ENCODE peak calls at places on chromosome 14, in four cellular contexts. One of them, this sample, is unnamed.

GRCh38 chr14:65169351-65169750 is 67.0 kb upstream of the MAX start:
- DNase-seq in heart right ventricle: peak
- DNase-seq in left cardiac atrium: no peak
- DNase-seq in neural crest cell: no peak
- DNase-seq in this sample: no peak

GRCh38 chr14:31752867-31753661 is 191.9 kb downstream of the NUBPL start:
- DNase-seq in heart right ventricle: no peak
- DNase-seq in left cardiac atrium: no peak
- DNase-seq in neural crest cell: no peak
- DNase-seq in this sample: no peak

GRCh38 chr14:44657688-44658388 is 150.8 kb upstream of the FSCB start:
- DNase-seq in heart right ventricle: no peak
- DNase-seq in left cardiac atrium: no peak
- DNase-seq in neural crest cell: no peak
- DNase-seq in this sample: no peak

GRCh38 chr14:51080622-51081021 is 14.3 kb downstream of the TRIM9 start:
- DNase-seq in heart right ventricle: no peak
- DNase-seq in left cardiac atrium: no peak
- DNase-seq in neural crest cell: no peak
- DNase-seq in this sample: no peak

GRCh38 chr14:101817511-101818001 is 56.0 kb downstream of the PPP2R5C start:
- DNase-seq in heart right ventricle: no peak
- DNase-seq in left cardiac atrium: no peak
- DNase-seq in neural crest cell: no peak
- DNase-seq in this sample: no peak

GRCh38 chr14:102144914-102145313 is 5.2 kb downstream of the WDR20 start:
- DNase-seq in heart right ventricle: no peak
- DNase-seq in left cardiac atrium: no peak
- DNase-seq in neural crest cell: no peak
- DNase-seq in this sample: no peak

GRCh38 chr14:75911883-75912282 is 69.9 kb downstream of the TGFB3 start:
- DNase-seq in heart right ventricle: no peak
- DNase-seq in left cardiac atrium: peak
- DNase-seq in neural crest cell: peak
- DNase-seq in this sample: peak

GRCh38 chr14:21476526-21476924 is 234 bp downstream of the RAB2B start:
- DNase-seq in heart right ventricle: no peak
- DNase-seq in left cardiac atrium: peak
- DNase-seq in neural crest cell: no peak
- DNase-seq in this sample: peak

GRCh38 chr14:76272349-76272748 is 103.6 kb upstream of the ESRRB start:
- DNase-seq in heart right ventricle: no peak
- DNase-seq in left cardiac atrium: no peak
- DNase-seq in neural crest cell: no peak
- DNase-seq in this sample: no peak

GRCh38 chr14:50762001-50762930 is 68.7 kb downstream of the NIN start:
- DNase-seq in heart right ventricle: no peak
- DNase-seq in left cardiac atrium: no peak
- DNase-seq in neural crest cell: no peak
- DNase-seq in this sample: no peak

GRCh38 chr14:94532462-94532861 is 23.2 kb upstream of the SERPINA12 start:
- DNase-seq in heart right ventricle: no peak
- DNase-seq in left cardiac atrium: no peak
- DNase-seq in neural crest cell: no peak
- DNase-seq in this sample: no peak

GRCh38 chr14:101358320-101358569 is 203.1 kb upstream of the DIO3 start:
- DNase-seq in heart right ventricle: no peak
- DNase-seq in left cardiac atrium: no peak
- DNase-seq in neural crest cell: no peak
- DNase-seq in this sample: no peak

GRCh38 chr14:64235652-64236640 is 58.2 kb downstream of the ESR2 start:
- DNase-seq in heart right ventricle: no peak
- DNase-seq in left cardiac atrium: no peak
- DNase-seq in neural crest cell: no peak
- DNase-seq in this sample: no peak

GRCh38 chr14:94888108-94888507 is 118.2 kb upstream of the GSC start:
- DNase-seq in heart right ventricle: no peak
- DNase-seq in left cardiac atrium: no peak
- DNase-seq in neural crest cell: no peak
- DNase-seq in this sample: no peak

GRCh38 chr14:99150236-99150635 is 121.8 kb downstream of the BCL11B start:
- DNase-seq in heart right ventricle: no peak
- DNase-seq in left cardiac atrium: no peak
- DNase-seq in neural crest cell: no peak
- DNase-seq in this sample: no peak

GRCh38 chr14:23020143-23021128 is 10.5 kb upstream of the C14orf93 start:
- DNase-seq in heart right ventricle: no peak
- DNase-seq in left cardiac atrium: no peak
- DNase-seq in neural crest cell: no peak
- DNase-seq in this sample: no peak

GRCh38 chr14:34338056-34338455 is 124.0 kb downstream of the SPTSSA start:
- DNase-seq in heart right ventricle: no peak
- DNase-seq in left cardiac atrium: no peak
- DNase-seq in neural crest cell: no peak
- DNase-seq in this sample: no peak

GRCh38 chr14:67411820-67412421 is at the start of gene PLEK2:
- DNase-seq in heart right ventricle: no peak
- DNase-seq in left cardiac atrium: peak
- DNase-seq in neural crest cell: no peak
- DNase-seq in this sample: peak

GRCh38 chr14:80762829-80763228 is 178.7 kb downstream of the CEP128 start:
- DNase-seq in heart right ventricle: no peak
- DNase-seq in left cardiac atrium: no peak
- DNase-seq in neural crest cell: no peak
- DNase-seq in this sample: no peak

GRCh38 chr14:75277000-75277795 is 1.4 kb upstream of the FOS start:
- DNase-seq in heart right ventricle: peak
- DNase-seq in left cardiac atrium: peak
- DNase-seq in neural crest cell: peak
- DNase-seq in this sample: peak

GRCh38 chr14:70354204-70354603 is 5.3 kb downstream of the COX16 start:
- DNase-seq in heart right ventricle: no peak
- DNase-seq in left cardiac atrium: no peak
- DNase-seq in neural crest cell: no peak
- DNase-seq in this sample: no peak

GRCh38 chr14:35492569-35493014 is 41.4 kb upstream of the INSM2 start:
- DNase-seq in heart right ventricle: no peak
- DNase-seq in left cardiac atrium: no peak
- DNase-seq in neural crest cell: no peak
- DNase-seq in this sample: no peak

GRCh38 chr14:104594310-104595046 is 10.1 kb downstream of the TMEM179 start:
- DNase-seq in heart right ventricle: no peak
- DNase-seq in left cardiac atrium: peak
- DNase-seq in neural crest cell: no peak
- DNase-seq in this sample: peak

GRCh38 chr14:21894003-21894897 is 220.6 kb upstream of the OR4E1 start:
- DNase-seq in heart right ventricle: no peak
- DNase-seq in left cardiac atrium: no peak
- DNase-seq in neural crest cell: no peak
- DNase-seq in this sample: no peak

GRCh38 chr14:96167224-96168148 is 37.2 kb upstream of the BDKRB2 start:
- DNase-seq in heart right ventricle: no peak
- DNase-seq in left cardiac atrium: no peak
- DNase-seq in neural crest cell: no peak
- DNase-seq in this sample: no peak

GRCh38 chr14:95213774-95214173 is 56.4 kb upstream of the DICER1 start:
- DNase-seq in heart right ventricle: no peak
- DNase-seq in left cardiac atrium: no peak
- DNase-seq in neural crest cell: no peak
- DNase-seq in this sample: no peak

GRCh38 chr14:69087061-69087461 is 65.9 kb downstream of the DCAF5 start:
- DNase-seq in heart right ventricle: no peak
- DNase-seq in left cardiac atrium: no peak
- DNase-seq in neural crest cell: no peak
- DNase-seq in this sample: no peak

GRCh38 chr14:37081220-37081619 is 91.2 kb downstream of the SLC25A21 start:
- DNase-seq in heart right ventricle: no peak
- DNase-seq in left cardiac atrium: no peak
- DNase-seq in neural crest cell: no peak
- DNase-seq in this sample: no peak

GRCh38 chr14:90624228-90624627 is 192.0 kb downstream of the TTC7B start:
- DNase-seq in heart right ventricle: peak
- DNase-seq in left cardiac atrium: peak
- DNase-seq in neural crest cell: no peak
- DNase-seq in this sample: peak

GRCh38 chr14:99596772-99597171 is 7.2 kb downstream of the CCDC85C start:
- DNase-seq in heart right ventricle: no peak
- DNase-seq in left cardiac atrium: no peak
- DNase-seq in neural crest cell: no peak
- DNase-seq in this sample: no peak